ENCODE peak calls at places on chromosomes 11 and 22, in seven cellular contexts. W, A, K, U, Q, S and C are unnamed samples.

GRCh38 chr11:88105952-88106351 is 69.3 kb downstream of the RAB38 start:
- DNase-seq in K (no peak), A (no peak), Q (no peak), U (no peak), S (no peak), W (no peak), C (no peak)

GRCh38 chr11:20162824-20163777 is 2.8 kb upstream of the DBX1 start:
- DNase-seq in S (no peak), K (no peak), U (no peak), Q (no peak), A (no peak), W (no peak), C (no peak)

GRCh38 chr22:25348391-25348790 is 129.0 kb downstream of the CRYBB2 start:
- DNase-seq in Q (peak), A (peak), W (no peak), K (peak), U (no peak), S (no peak), C (no peak)

GRCh38 chr11:16933756-16934603 is 80.2 kb downstream of the PLEKHA7 start:
- DNase-seq in K (no peak), A (peak), Q (no peak), S (no peak), W (no peak), U (peak), C (no peak)

GRCh38 chr11:24762076-24762475 is 265.2 kb downstream of the LUZP2 start:
- DNase-seq in U (no peak), W (no peak), Q (no peak), A (no peak), K (no peak), S (no peak), C (no peak)

GRCh38 chr11:94000641-94001040 is 20.5 kb upstream of the HEPHL1 start:
- DNase-seq in A (no peak), W (no peak), U (no peak), Q (no peak), S (no peak), K (no peak), C (no peak)

GRCh38 chr22:44067033-44067432 is 42.9 kb downstream of the PARVB start:
- DNase-seq in Q (no peak), U (no peak), S (no peak), W (no peak), A (no peak), K (no peak), C (no peak)

GRCh38 chr22:36722055-36722454 is 18.5 kb upstream of the CACNG2 start:
- DNase-seq in U (no peak), K (no peak), Q (no peak), A (no peak), W (no peak), S (no peak), C (no peak)

GRCh38 chr11:77151804-77152513 is 23.9 kb downstream of the MYO7A start:
- DNase-seq in A (no peak), W (no peak), K (no peak), Q (no peak), U (no peak), S (no peak), C (no peak)

GRCh38 chr11:33747969-33748368 is 11.7 kb upstream of the CD59 start:
- DNase-seq in S (no peak), A (no peak), K (no peak), W (no peak), Q (no peak), U (no peak), C (no peak)

GRCh38 chr11:109236696-109237095 is 185.3 kb upstream of the C11orf87 start:
- DNase-seq in W (no peak), K (no peak), A (no peak), U (no peak), Q (no peak), S (no peak), C (no peak)

GRCh38 chr11:36465449-36466163 is 44.5 kb downstream of the TRAF6 start:
- DNase-seq in S (no peak), W (no peak), U (no peak), K (no peak), A (no peak), Q (no peak), C (no peak)

GRCh38 chr22:22235564-22235963 is 9.0 kb upstream of the VPREB1 start:
- DNase-seq in A (peak), U (no peak), Q (no peak), S (no peak), W (no peak), K (no peak), C (no peak)

GRCh38 chr11:7511405-7511804 is 2.4 kb upstream of the PPFIBP2 start:
- DNase-seq in S (peak), W (peak), Q (peak), A (peak), U (peak), K (no peak), C (peak)

GRCh38 chr22:23772315-23773246 is at the start of gene MMP11:
- DNase-seq in A (peak), W (no peak), U (peak), Q (peak), S (no peak), K (no peak), C (peak)

GRCh38 chr11:2768471-2769408 is 68.9 kb upstream of the KCNQ1OT1 start:
- DNase-seq in Q (peak), K (peak), A (peak), U (peak), S (peak), W (peak), C (peak)

DNA sequence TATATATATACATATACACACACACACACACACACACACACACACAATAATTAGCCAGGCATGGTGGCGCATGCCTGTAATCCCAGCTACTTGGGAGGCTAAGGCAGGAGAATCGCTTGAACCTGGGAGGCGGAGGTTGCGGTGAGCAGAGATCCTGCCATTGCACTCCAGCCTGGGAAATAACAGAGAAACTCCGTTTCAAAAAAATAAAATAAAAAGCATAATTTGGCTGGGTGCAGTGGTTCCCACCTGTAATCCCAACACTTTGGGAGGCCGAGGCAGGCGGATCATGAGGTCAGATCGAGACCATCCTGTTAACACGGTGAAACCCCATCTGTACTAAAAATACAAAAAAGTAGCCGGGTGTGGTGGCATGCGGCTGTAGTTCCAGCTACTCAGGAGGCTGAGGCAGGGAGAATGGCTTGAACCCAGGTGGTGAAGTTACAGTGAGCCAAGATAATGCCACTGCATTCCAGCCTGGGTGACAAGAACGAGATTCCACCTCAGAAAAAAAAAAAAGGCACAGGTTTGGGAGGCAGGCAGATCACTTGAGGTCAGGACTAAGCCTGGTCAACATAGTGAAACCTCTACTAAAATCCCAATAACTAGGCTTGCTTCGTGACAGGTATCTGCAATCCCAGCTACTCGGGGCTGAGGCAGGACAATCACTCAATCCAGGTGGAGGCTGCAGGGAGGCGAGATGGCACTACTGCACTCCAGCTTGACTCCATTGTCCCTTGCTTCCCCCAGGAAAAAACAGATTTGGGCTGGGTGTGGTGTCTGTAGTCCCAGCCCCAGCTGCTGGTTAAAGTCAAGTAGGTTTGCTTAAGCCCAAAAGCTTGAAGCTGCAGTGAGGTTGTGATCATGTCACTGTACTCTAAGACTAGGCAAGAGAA is 11.8 kb upstream of the WDR74 start:
- DNase-seq in U (no peak), K (no peak), A (no peak), S (no peak), Q (no peak), W (no peak), C (no peak)
- H3K4me3 ChIP-seq in U (no peak), K (no peak), A (no peak), S (no peak), Q (no peak), W (no peak), C (no peak)

GRCh38 chr11:105000167-105000566 is 22.8 kb downstream of the CASP5 start:
- DNase-seq in U (no peak), A (peak), Q (no peak), S (no peak), W (no peak), K (no peak), C (no peak)
- TF ChIP-seq CTCF in U (no peak), A (no peak), Q (no peak), S (no peak), W (no peak), K (no peak), C (no peak)

GRCh38 chr11:68215087-68215445 is 2.0 kb upstream of the KMT5B start:
- DNase-seq in W (peak), Q (no peak), K (peak), S (peak), U (no peak), A (no peak), C (peak)

GRCh38 chr11:68215524-68216170 is 2.6 kb upstream of the KMT5B start:
- DNase-seq in A (no peak), K (peak), U (no peak), S (no peak), W (no peak), Q (no peak), C (no peak)

GRCh38 chr11:68213135-68213515 is at the start of gene KMT5B:
- DNase-seq in W (no peak), A (peak), S (no peak), U (peak), K (no peak), Q (no peak), C (peak)

GRCh38 chr11:68213555-68214172 is 568 bp upstream of the KMT5B start:
- DNase-seq in Q (peak), U (peak), K (peak), S (peak), A (peak), W (peak), C (peak)

DNA sequence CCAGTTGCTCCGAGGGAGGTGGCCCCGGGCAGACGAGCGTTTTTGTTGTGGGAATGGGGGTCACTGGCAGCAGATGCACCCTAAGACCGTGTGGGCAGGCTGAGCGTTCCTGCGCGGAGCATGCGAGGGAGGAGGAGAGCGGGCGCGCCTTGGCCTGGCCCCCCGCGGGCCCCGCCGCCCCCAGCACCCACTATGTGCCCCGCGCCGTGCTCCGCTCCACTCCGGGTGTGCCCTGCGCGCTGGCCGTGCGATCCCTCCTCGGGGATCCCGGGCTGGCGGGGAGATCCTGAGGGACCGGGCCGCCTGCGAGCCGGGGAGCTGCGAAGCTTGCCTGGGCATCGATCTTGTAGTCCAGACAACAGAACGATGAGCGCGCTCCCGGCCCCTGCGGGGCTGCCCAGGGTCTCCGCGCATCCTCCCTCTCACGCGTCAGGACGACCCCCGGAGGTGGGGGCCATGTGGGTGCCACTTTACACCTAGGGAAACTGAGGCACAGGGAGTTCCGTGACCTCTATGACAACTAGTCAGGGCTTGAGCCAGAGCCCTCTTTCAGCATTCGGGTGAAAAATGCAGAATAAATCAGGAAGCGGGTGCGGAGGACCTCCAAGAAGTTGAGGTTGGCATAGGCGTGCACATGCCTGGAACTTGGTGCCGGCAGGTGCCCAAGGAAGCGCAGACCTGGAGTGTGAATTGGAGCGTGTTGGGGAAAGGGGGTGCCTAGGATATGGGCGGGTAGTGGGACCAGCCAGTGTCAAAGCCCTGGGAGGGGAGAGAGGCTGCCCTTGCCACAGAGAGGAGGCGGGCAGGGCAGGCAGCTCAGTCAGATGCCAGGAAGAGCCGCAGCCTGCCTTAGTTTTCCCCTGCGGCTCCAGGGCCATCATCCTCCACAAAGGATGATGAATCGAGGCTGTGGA is 1.3 kb upstream of the KMT5B start:
- DNase-seq in K (peak), Q (no peak), S (peak), A (peak), W (peak), U (peak), C (peak)
- TF ChIP-seq POLR2A in K (no peak), Q (no peak), S (no peak), A (no peak), W (no peak), U (no peak), C (no peak)

GRCh38 chr11:47591764-47592163 is 2.4 kb downstream of the C1QTNF4 start:
- DNase-seq in Q (no peak), A (no peak), W (no peak), U (no peak), S (no peak), K (no peak), C (no peak)

GRCh38 chr11:47590026-47590861 is 3.8 kb downstream of the FAM180B start:
- DNase-seq in S (no peak), K (no peak), Q (no peak), U (no peak), W (no peak), A (peak), C (peak)

GRCh38 chr11:47589103-47589502 is 2.6 kb downstream of the FAM180B start:
- DNase-seq in U (no peak), W (no peak), K (no peak), S (no peak), Q (no peak), A (no peak), C (no peak)

GRCh38 chr11:47587733-47588326 is 1.4 kb downstream of the FAM180B start:
- DNase-seq in U (peak), W (peak), Q (peak), A (peak), S (no peak), K (no peak), C (no peak)

DNA sequence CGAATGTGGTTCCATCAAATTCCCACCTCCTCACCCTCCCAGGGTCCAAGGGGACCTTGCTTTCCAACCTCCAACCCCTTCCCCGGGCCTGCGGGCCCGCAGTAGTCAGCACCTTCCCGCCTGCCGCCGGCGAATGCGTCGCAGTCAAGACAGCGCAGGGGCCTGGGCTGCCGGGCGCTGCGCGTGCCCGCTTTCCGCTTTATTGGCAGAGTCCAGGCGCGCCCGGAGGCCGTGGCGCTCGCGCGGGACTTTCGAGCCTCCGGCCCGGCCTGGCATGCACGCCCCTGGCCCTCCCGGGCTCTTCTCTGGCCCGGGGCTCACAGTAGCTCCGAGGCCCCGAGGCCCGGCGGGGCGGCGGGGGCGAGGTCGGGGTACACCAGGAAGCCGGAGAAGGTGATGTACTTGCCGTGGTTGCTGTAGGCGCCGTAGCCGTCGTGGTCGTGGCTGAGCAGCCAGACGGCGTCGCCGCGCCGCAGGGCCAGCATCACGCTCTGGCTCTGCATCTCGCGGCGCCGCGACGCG is 3.1 kb downstream of the FAM180B start:
- DNase-seq in Q (peak), U (no peak), W (no peak), A (peak), K (no peak), S (no peak), C (peak)
- H3K4me3 ChIP-seq in Q (peak), U (peak), W (no peak), A (peak), K (peak), S (peak), C (peak)

DNA sequence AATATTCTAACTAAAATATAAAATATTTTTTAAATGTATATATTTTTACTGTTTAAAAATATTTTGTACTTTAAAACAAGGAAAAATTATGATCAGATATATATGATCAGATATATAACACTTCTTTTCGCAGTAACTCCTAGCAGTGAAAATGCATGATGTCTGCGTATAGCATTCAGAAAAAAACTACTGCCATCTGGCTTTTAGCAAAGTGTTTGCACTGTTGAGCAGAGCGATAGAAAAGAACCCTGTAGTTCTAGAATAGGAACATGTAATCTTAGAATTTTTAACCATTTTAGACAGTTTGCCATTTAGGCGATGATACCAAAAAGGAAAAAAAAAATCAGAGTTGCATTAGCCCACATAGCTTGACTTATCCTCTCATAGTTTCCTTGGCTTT is 370.4 kb upstream of the ANO3 start:
- DNase-seq in K (no peak), W (no peak), S (no peak), U (no peak), A (no peak), Q (no peak), C (no peak)
- TF ChIP-seq CTCF in K (no peak), W (no peak), S (no peak), U (no peak), A (no peak), Q (no peak), C (no peak)

GRCh38 chr11:78415338-78415737 is 2.3 kb downstream of the GAB2 start:
- DNase-seq in W (no peak), A (no peak), Q (no peak), S (no peak), K (no peak), U (no peak), C (no peak)

GRCh38 chr11:78414321-78415051 is 3.1 kb downstream of the GAB2 start:
- DNase-seq in W (no peak), A (no peak), Q (no peak), U (no peak), K (no peak), S (no peak), C (no peak)

GRCh38 chr11:78417175-78417887 is at the start of gene GAB2:
- DNase-seq in A (no peak), Q (no peak), W (no peak), K (no peak), S (no peak), U (no peak), C (no peak)

GRCh38 chr11:78417888-78418583 is 416 bp upstream of the GAB2 start:
- DNase-seq in K (peak), A (peak), S (peak), U (peak), Q (peak), W (peak), C (peak)

DNA sequence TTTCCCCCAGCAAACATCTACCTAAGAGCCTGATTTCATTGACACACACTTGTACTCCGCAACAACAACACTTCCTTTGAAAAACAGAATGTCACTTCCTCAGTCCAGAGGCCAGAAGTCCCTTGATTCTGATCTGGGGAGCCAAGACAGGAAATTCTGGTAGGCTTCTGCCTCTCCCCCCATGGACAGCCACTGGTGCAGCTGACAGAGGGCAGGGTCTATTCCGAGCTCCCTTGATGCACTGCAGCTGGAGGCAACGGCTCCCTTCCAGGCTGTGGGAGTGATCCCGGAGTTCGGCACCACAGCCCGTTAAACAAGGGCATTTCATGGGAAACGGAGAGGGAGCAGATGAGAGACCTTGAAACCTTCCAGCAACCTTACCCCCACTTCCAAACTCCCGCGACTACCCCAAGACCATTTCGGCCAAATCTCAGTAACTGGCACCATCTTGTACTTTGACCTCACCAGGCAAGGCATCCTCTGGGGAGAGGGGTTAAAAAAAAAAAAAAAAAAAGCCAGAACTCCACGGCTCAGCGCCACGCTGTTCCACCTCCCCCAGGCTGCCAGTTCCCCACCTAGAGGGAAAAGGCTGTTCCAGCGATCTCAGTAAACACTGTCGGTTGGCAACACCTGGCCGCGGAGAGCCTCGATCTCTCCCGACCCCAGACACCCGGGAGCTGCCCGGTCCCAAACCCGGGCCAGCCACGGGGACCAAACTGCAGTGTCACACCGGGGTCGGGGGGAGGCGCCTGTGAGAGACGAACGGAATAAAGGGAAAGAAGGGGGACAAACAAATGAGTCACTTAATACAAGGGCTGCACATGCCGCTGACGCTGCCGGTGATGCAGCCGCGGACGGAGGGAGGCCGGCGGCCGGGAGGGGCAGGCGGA is 1.1 kb downstream of the GAB2 start:
- DNase-seq in W (peak), S (peak), U (peak), Q (peak), A (peak), K (peak), C (peak)
- TF ChIP-seq POLR2A in W (no peak), S (peak), U (no peak), Q (peak), A (no peak), K (peak), C (peak)